ENCODE peak calls at places on chromosomes 6 and 20, in four cellular contexts. I is IMR-90, T is cardiac fibroblast, C is cardiac muscle cell. H is an unnamed sample.

GRCh38 chr6:27863962-27864905 is 48.0 kb downstream of the OR2B2 start:
- DNase-seq in C (peak; percentile 36), I (peak; percentile 15), T (peak; percentile 51), H (peak; percentile 22)

GRCh38 chr6:35491558-35492541 is 5.0 kb downstream of the TEAD3 start:
- DNase-seq in T (no peak), C (no peak), I (no peak), H (no peak)

GRCh38 chr6:123215211-123215610 is 219.2 kb downstream of the CLVS2 start:
- DNase-seq in T (no peak), C (no peak), I (no peak), H (peak; percentile 14)

GRCh38 chr20:2005831-2006426 is 12.1 kb upstream of the PDYN start:
- DNase-seq in C (peak; percentile 70), I (peak; percentile 45), T (peak; percentile 66), H (peak; percentile 77)

GRCh38 chr20:63167918-63168520 is 47.9 kb downstream of the YTHDF1 start:
- DNase-seq in I (no peak), C (no peak), T (no peak), H (no peak)

GRCh38 chr20:38173237-38174156 is 8.4 kb upstream of the TGM2 start:
- DNase-seq in T (peak; percentile 91), C (peak; percentile 85), I (peak; percentile 92), H (peak; percentile 89)

GRCh38 chr20:31542201-31542842 is 28.1 kb downstream of the HM13 start:
- DNase-seq in C (no peak), I (no peak), T (peak; percentile 38), H (peak; percentile 42)

GRCh38 chr6:69719602-69720193 is 77.1 kb downstream of the LMBRD1 start:
- DNase-seq in C (peak; percentile 47), I (peak; percentile 37), T (peak; percentile 65), H (peak; percentile 43)

GRCh38 chr20:50678213-50678898 is 13.0 kb downstream of the RIPOR3 start:
- DNase-seq in T (no peak), C (peak; percentile 77), I (no peak), H (no peak)

GRCh38 chr6:72616406-72617015 is 5.4 kb upstream of the KCNQ5 start:
- DNase-seq in I (peak; percentile 60), T (peak; percentile 77), C (peak; percentile 69), H (peak; percentile 54)

GRCh38 chr6:80454197-80454596 is 347.7 kb downstream of the BCKDHB start:
- DNase-seq in T (peak; percentile 96), C (peak; percentile 84), I (peak; percentile 92), H (peak; percentile 99)

GRCh38 chr6:25519856-25520255 is 132.2 kb upstream of the SCGN start:
- DNase-seq in I (no peak), C (no peak), T (no peak), H (no peak)

GRCh38 chr6:34967461-34967860 is 78.4 kb downstream of the ANKS1A start:
- DNase-seq in I (no peak), T (no peak), C (no peak), H (no peak)

GRCh38 chr6:165894228-165894825 is 231.3 kb upstream of the PDE10A start:
- DNase-seq in T (no peak), I (no peak), C (no peak), H (no peak)

GRCh38 chr6:1787894-1788293 is 178.2 kb downstream of the FOXC1 start:
- DNase-seq in I (peak; percentile 65), C (peak; percentile 84), T (peak; percentile 80), H (peak; percentile 68)

GRCh38 chr20:6209093-6209492 is 86.3 kb upstream of the FERMT1 start:
- DNase-seq in I (no peak), T (no peak), C (no peak), H (no peak)

GRCh38 chr6:136846046-136846445 is 23.7 kb downstream of the PEX7 start:
- DNase-seq in C (peak; percentile 82), I (peak; percentile 80), T (peak; percentile 76), H (peak; percentile 75)

GRCh38 chr20:24868396-24868927 is 80.6 kb upstream of the CST7 start:
- DNase-seq in C (no peak), T (no peak), I (no peak), H (no peak)

GRCh38 chr6:156783958-156784357 is 6.8 kb downstream of the ARID1B start:
- DNase-seq in T (no peak), C (no peak), I (no peak), H (no peak)

GRCh38 chr6:219641-220198 is 72.6 kb upstream of the DUSP22 start:
- DNase-seq in I (peak; percentile 66), C (peak; percentile 50), T (peak; percentile 48), H (peak; percentile 79)

GRCh38 chr6:21987501-21987957 is 309.3 kb downstream of the PRL start:
- DNase-seq in I (peak; percentile 97), T (peak; percentile 94), C (peak; percentile 98), H (peak; percentile 72)

GRCh38 chr20:17648782-17649730 is 33.0 kb downstream of the RRBP1 start:
- DNase-seq in T (no peak), C (no peak), I (no peak), H (peak; percentile 34)

GRCh38 chr6:113701552-113702254 is 155.4 kb upstream of the MARCKS start:
- DNase-seq in I (no peak), T (peak; percentile 29), C (peak; percentile 50), H (no peak)

GRCh38 chr6:13302751-13303667 is 25.3 kb downstream of the TBC1D7 start:
- DNase-seq in I (peak; percentile 98), T (peak; percentile 100), C (peak; percentile 99), H (peak; percentile 97)

GRCh38 chr20:53276143-53276542 is 304.0 kb downstream of the TSHZ2 start:
- DNase-seq in T (no peak), C (no peak), I (no peak), H (no peak)

GRCh38 chr6:50842861-50843384 is 24.3 kb downstream of the TFAP2B start:
- DNase-seq in I (no peak), C (no peak), T (no peak), H (no peak)

GRCh38 chr6:83853178-83853967 is at the start of gene RIPPLY2:
- DNase-seq in T (peak; percentile 55), I (peak; percentile 20), C (peak; percentile 63), H (peak; percentile 51)

GRCh38 chr20:48375804-48376203 is 452.0 kb downstream of the PREX1 start:
- DNase-seq in I (no peak), C (no peak), T (no peak), H (no peak)

GRCh38 chr20:48377940-48378339 is 449.9 kb downstream of the PREX1 start:
- DNase-seq in T (no peak), I (no peak), C (no peak), H (no peak)

GRCh38 chr20:48371211-48371610 is 456.6 kb downstream of the PREX1 start:
- DNase-seq in T (no peak), C (no peak), I (no peak), H (no peak)

GRCh38 chr20:48374986-48375715 is 452.6 kb downstream of the PREX1 start:
- DNase-seq in T (no peak), C (no peak), I (no peak), H (no peak)

GRCh38 chr20:48373555-48373934 is 454.3 kb downstream of the PREX1 start:
- DNase-seq in C (no peak), T (no peak), I (no peak), H (no peak)
- TF ChIP-seq CTCF in C (no peak), T (no peak), I (no peak), H (no peak)

GRCh38 chr6:30885999-30886896 is 1.9 kb downstream of the DDR1 start:
- DNase-seq in C (peak; percentile 82), T (peak; percentile 72), I (peak; percentile 79), H (peak; percentile 95)

GRCh38 chr6:30888472-30889137 is 4.3 kb downstream of the DDR1 start:
- DNase-seq in I (peak; percentile 58), C (peak; percentile 61), T (peak; percentile 76), H (no peak)

GRCh38 chr6:30885481-30885998 is 1.2 kb downstream of the DDR1 start:
- DNase-seq in I (peak; percentile 18), T (peak; percentile 18), C (no peak), H (peak; percentile 78)

GRCh38 chr6:30887901-30888300 is 3.6 kb downstream of the DDR1 start:
- DNase-seq in C (no peak), T (peak; percentile 20), I (no peak), H (no peak)

DNA sequence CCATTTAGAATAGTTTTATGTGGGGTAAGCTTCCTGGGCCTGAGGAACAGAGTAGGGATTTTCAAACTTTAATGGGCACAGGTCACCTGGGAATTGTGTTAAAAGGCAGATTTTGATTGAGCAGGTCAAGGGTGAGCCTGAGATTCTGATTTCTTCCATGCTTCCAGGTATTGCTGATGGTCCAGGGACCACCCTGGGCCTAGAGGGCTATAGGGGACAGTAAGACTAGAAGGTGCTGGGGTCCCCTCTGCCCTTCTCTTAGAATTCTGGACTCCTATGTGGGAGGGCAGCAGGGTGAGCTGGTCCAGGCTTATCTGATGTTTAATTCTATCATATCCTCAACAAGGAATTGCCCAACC is 2.6 kb downstream of the DDR1 start:
- DNase-seq in T (no peak), C (no peak), I (no peak), H (no peak)
- H3K4me3 ChIP-seq in T (peak overlapping the region; percentile 72), C (no peak overlapping the region), I (no peak overlapping the region), H (peak overlapping the region; percentile 80)

GRCh38 chr6:31007694-31008093 is 2.6 kb upstream of the MUC22 start:
- DNase-seq in I (peak; percentile 93), T (peak; percentile 73), C (peak; percentile 60), H (peak; percentile 91)

GRCh38 chr6:31005249-31006020 is 4.8 kb upstream of the MUC22 start:
- DNase-seq in C (no peak), T (no peak), I (no peak), H (peak; percentile 55)

GRCh38 chr6:31010393-31011060 is at the start of gene MUC22:
- DNase-seq in I (peak; percentile 84), T (peak; percentile 74), C (peak; percentile 35), H (peak; percentile 75)

GRCh38 chr6:31009731-31010130 is 543 bp upstream of the MUC22 start:
- DNase-seq in C (no peak), I (no peak), T (peak; percentile 5), H (peak; percentile 6)

GRCh38 chr6:31008165-31008564 is 2.1 kb upstream of the MUC22 start:
- DNase-seq in I (no peak), T (no peak), C (no peak), H (peak; percentile 7)
- TF ChIP-seq CTCF in I (no peak), T (no peak), C (no peak), H (no peak)

DNA sequence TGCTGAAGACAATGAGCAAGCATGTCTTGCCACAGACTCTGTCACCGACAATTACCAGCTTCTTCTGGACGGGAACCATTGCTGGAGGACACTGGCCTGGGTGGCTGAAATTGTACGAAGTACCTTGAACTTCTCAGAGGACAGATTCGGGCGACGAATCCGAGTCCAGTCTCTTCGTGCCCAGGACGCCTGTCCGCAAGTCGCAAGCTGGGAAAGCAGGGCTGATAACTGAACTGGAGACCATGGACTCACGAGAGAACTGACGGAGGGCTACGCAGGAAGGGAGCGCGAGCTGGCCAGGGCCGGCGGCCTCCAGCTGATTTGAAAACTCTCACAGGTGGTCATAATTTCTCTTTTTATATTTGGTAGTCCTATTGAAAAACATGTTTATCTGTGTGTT is 1229.5 kb upstream of the MAP3K7 start:
- DNase-seq in T (no peak), I (no peak), C (no peak), H (no peak)
- H3K4me3 ChIP-seq in T (no peak overlapping the region), I (no peak overlapping the region), C (no peak overlapping the region), H (no peak overlapping the region)

DNA sequence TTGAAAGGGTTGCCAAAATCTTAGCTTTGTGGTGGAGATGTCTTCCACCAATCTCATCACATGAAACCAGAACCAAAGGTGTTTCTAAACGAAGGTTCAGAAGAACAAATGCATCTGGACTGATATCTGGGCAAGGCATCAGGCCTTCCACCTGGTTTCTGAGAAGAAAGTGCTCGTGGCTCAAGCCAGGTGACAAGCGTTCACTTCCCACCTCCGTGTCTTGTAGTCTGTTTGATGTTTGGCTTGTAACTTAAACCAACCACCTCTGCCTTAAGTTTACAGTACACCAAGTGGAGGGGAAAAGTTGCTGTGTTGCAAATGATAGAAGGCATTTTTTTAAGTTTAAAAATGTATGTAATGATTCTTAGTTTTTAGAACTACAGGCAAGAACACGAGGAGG is 66.9 kb upstream of the MAP3K7 start:
- DNase-seq in I (no peak), C (no peak), T (no peak), H (no peak)
- TF ChIP-seq CTCF in I (no peak), C (no peak), T (no peak), H (no peak)

GRCh38 chr6:99603421-99604160 is 3.0 kb upstream of the PRDM13 start:
- DNase-seq in I (peak; percentile 8), C (no peak), T (no peak), H (no peak)
- H3K4me3 ChIP-seq in I (peak overlapping the region; percentile 4), C (peak overlapping the region; percentile 16), T (peak overlapping the region; percentile 11), H (peak overlapping the region; percentile 9)

H was measured in epithelial cell of esophagus.